ENCODE peak calls at places on chromosomes 12 and 14, in nine cellular contexts. R is GM13976, G is IMR-90, O is OCI-LY7, Q is MCF 10A, P is retinal pigment epithelial cell, C is fibroblast of pulmonary artery, V is lung, J is heart left ventricle. E is an unnamed sample.

GRCh38 chr12:114963846-114964245 is 279.9 kb upstream of the TBX3 start:
- DNase-seq in R (no peak), G (no peak), O (no peak), Q (no peak), P (no peak), C (no peak), V (no peak), J (no peak), E (no peak)

GRCh38 chr12:52125499-52125900 is 46.0 kb downstream of the SMIM41 start:
- DNase-seq in R (no peak), G (no peak), O (no peak), Q (no peak), P (no peak), C (no peak), V (no peak), J (no peak), E (no peak)

GRCh38 chr14:56121786-56122185 is 3.6 kb downstream of the PELI2 start:
- DNase-seq in R (no peak), G (peak), O (no peak), Q (no peak), P (no peak), C (no peak), V (no peak), J (no peak), E (no peak)

GRCh38 chr12:58750484-58750883 is 169.8 kb downstream of the LRIG3 start:
- DNase-seq in R (no peak), G (peak), O (no peak), Q (peak), P (no peak), C (peak), V (no peak), J (no peak), E (no peak)

GRCh38 chr12:124567673-124568373 is 411 bp upstream of the NCOR2 start:
- DNase-seq in R (peak), G (peak), O (peak), Q (peak), P (no peak), C (peak), V (peak), J (peak), E (peak)

GRCh38 chr12:6266431-6267006 is 44.0 kb upstream of the PLEKHG6 start:
- DNase-seq in R (no peak), G (no peak), O (no peak), Q (no peak), P (no peak), C (no peak), V (peak), J (no peak), E (no peak)

GRCh38 chr12:116389990-116390655 is 112.6 kb upstream of the MED13L start:
- DNase-seq in R (no peak), G (peak), O (no peak), Q (peak), P (peak), C (peak), V (no peak), J (no peak), E (no peak)

GRCh38 chr14:55265197-55265596 is 6.0 kb upstream of the FBXO34 start:
- DNase-seq in R (no peak), G (no peak), O (peak), Q (no peak), P (no peak), C (no peak), V (no peak), J (no peak), E (no peak)

GRCh38 chr14:94005324-94005723 is 8.2 kb downstream of the CCDC197 start:
- DNase-seq in R (peak), G (no peak), O (peak), Q (peak), P (no peak), C (no peak), V (no peak), J (no peak), E (no peak)

GRCh38 chr12:4526923-4527546 is 11.7 kb upstream of the RAD51AP1 start:
- DNase-seq in R (peak), G (peak), O (peak), Q (peak), P (no peak), C (peak), V (no peak), J (no peak), E (no peak)

DNA sequence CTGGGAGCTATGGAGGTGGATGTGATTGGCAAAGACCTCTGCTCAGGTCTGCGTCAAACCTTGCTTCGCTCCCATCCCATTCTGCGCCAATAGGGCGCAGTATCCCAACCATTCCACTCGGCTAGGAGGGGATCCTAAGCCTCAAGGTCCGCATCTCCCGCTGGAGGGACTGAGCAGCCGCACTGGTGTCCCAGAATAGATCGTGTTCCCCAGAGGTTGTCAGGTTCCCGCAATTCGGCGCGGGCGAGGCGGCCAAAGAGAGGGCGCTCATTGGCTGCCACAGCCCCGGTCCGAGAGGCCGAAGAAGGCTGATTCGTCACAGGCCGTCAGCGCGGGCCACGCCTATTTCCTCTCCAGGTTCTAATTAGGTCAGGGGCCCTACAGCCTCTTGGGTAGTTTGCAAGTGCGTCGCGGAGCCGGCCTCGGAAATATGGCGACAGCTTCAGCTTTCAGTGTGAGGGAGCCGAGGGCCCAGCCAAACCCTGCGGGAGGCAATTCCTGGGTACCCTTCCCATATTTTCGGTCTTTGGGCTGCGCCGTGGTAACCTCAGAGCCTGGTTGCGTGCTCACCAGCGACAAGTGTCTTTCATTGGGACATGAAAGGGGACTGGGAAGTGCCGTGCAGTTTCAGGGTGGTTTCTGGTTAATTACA is 5.0 kb downstream of the OR10AD1 start:
- DNase-seq in R (peak), G (peak), O (peak), Q (no peak), P (peak), C (peak), V (peak), J (peak), E (peak)
- TF ChIP-seq CTCF in R (no peak), G (peak), O (no peak), Q (peak), P (peak), C (no peak), V (no peak), J (no peak), E (no peak)

GRCh38 chr12:75525263-75525662 is 13.9 kb upstream of the KRR1 start:
- DNase-seq in R (no peak), G (peak), O (peak), Q (no peak), P (no peak), C (no peak), V (no peak), J (no peak), E (no peak)
- TF ChIP-seq CTCF in R (no peak), G (peak), O (peak), Q (peak), P (peak), C (peak), V (no peak), J (no peak), E (no peak)

GRCh38 chr14:99575043-99576023 is 28.7 kb downstream of the CCDC85C start:
- DNase-seq in R (no peak), G (peak), O (peak), Q (peak), P (peak), C (no peak), V (peak), J (no peak), E (no peak)
- TF ChIP-seq CTCF in R (no peak), G (no peak), O (peak), Q (peak), P (peak), C (peak), V (no peak), J (no peak), E (no peak)

GRCh38 chr12:62635630-62636029 is 169.0 kb downstream of the MON2 start:
- DNase-seq in R (no peak), G (no peak), O (no peak), Q (no peak), P (no peak), C (no peak), V (no peak), J (no peak), E (no peak)

GRCh38 chr12:62632521-62632920 is 165.9 kb downstream of the MON2 start:
- DNase-seq in R (peak), G (no peak), O (no peak), Q (no peak), P (no peak), C (no peak), V (peak), J (peak), E (no peak)

GRCh38 chr12:62629971-62630739 is 163.5 kb downstream of the MON2 start:
- DNase-seq in R (no peak), G (no peak), O (no peak), Q (no peak), P (no peak), C (no peak), V (no peak), J (no peak), E (no peak)

GRCh38 chr12:62629413-62629812 is 162.8 kb downstream of the MON2 start:
- DNase-seq in R (no peak), G (no peak), O (no peak), Q (no peak), P (no peak), C (no peak), V (no peak), J (no peak), E (no peak)

GRCh38 chr12:62631531-62632520 is 165.2 kb downstream of the MON2 start:
- DNase-seq in R (peak), G (peak), O (no peak), Q (no peak), P (no peak), C (peak), V (peak), J (peak), E (no peak)
- TF ChIP-seq CTCF in R (peak), G (peak), O (no peak), Q (no peak), P (peak), C (peak), V (peak), J (peak), E (no peak)

E was measured in omental fat pad.